ENCODE peak calls at places on chromosomes 12 and 14, in four cellular contexts. O is fibroblast of villous mesenchyme, E is heart right ventricle, G is IMR-90. S is an unnamed sample.

GRCh38 chr14:52014601-52015267 is 25.4 kb downstream of the RTRAF start:
- DNase-seq in O (no peak), E (peak), G (no peak), S (no peak)

GRCh38 chr14:37580146-37580545 is 14.9 kb downstream of the FOXA1 start:
- DNase-seq in O (no peak), E (no peak), G (peak), S (no peak)

GRCh38 chr12:57435288-57435687 is 704 bp downstream of the INHBC start:
- DNase-seq in O (no peak), E (no peak), G (no peak), S (no peak)

GRCh38 chr14:105083926-105084685 is 18.9 kb upstream of the GPR132 start:
- DNase-seq in O (no peak), E (no peak), G (no peak), S (no peak)

GRCh38 chr12:95593266-95593871 is 42.1 kb upstream of the USP44 start:
- DNase-seq in O (no peak), E (peak), G (no peak), S (no peak)

GRCh38 chr12:14238224-14238792 is 127.2 kb upstream of the ATF7IP start:
- DNase-seq in O (peak), E (no peak), G (peak), S (peak)

GRCh38 chr14:102930138-102930752 is 7.8 kb downstream of the AMN start:
- DNase-seq in O (no peak), E (no peak), G (no peak), S (no peak)

GRCh38 chr12:64172143-64172970 is 49.7 kb downstream of the KICS2 start:
- DNase-seq in O (no peak), E (no peak), G (no peak), S (no peak)

GRCh38 chr12:131399000-131399399 is 311.9 kb upstream of the SFSWAP start:
- DNase-seq in O (no peak), E (no peak), G (no peak), S (no peak)

GRCh38 chr14:92389598-92390126 is 66.7 kb downstream of the SLC24A4 start:
- DNase-seq in O (no peak), E (no peak), G (no peak), S (no peak)

GRCh38 chr14:55412686-55413085 is 1.1 kb upstream of the ATG14 start:
- DNase-seq in O (peak), E (no peak), G (no peak), S (no peak)

GRCh38 chr12:121668750-121669524 is 517 bp downstream of the MORN3 start:
- DNase-seq in O (peak), E (peak), G (peak), S (peak)

GRCh38 chr12:42236017-42236416 is 2.0 kb downstream of the YAF2 start:
- DNase-seq in O (no peak), E (no peak), G (no peak), S (peak)

GRCh38 chr14:32311294-32312009 is 17.6 kb upstream of the AKAP6 start:
- DNase-seq in O (peak), E (no peak), G (no peak), S (no peak)

GRCh38 chr14:78202178-78202577 is 32.0 kb downstream of the NRXN3 start:
- DNase-seq in O (no peak), E (no peak), G (no peak), S (no peak)

GRCh38 chr14:35261774-35262173 is 30.4 kb upstream of the PSMA6 start:
- DNase-seq in O (peak), E (no peak), G (peak), S (peak)

GRCh38 chr12:3683670-3684069 is 69.2 kb downstream of the CRACR2A start:
- DNase-seq in O (peak), E (no peak), G (peak), S (peak)

GRCh38 chr12:41190360-41190759 is 2.2 kb downstream of the PDZRN4 start:
- DNase-seq in O (peak), E (no peak), G (no peak), S (peak)

GRCh38 chr12:110613771-110614684 is at the start of gene TCTN1:
- DNase-seq in O (peak), E (peak), G (peak), S (peak)

GRCh38 chr12:42698213-42698612 is 108.7 kb upstream of the PRICKLE1 start:
- DNase-seq in O (peak), E (no peak), G (no peak), S (peak)

GRCh38 chr14:51442513-51443175 is 202.6 kb downstream of the TMX1 start:
- DNase-seq in O (peak), E (no peak), G (peak), S (peak)

GRCh38 chr14:59274991-59275391 is 86.5 kb downstream of the DAAM1 start:
- DNase-seq in O (no peak), E (peak), G (no peak), S (no peak)

GRCh38 chr14:39247256-39247655 is 13.5 kb downstream of the MIA2 start:
- DNase-seq in O (peak), E (no peak), G (peak), S (peak)

GRCh38 chr14:54488318-54488645 is 498 bp downstream of the GMFB start:
- DNase-seq in O (no peak), E (no peak), G (no peak), S (no peak)

DNA sequence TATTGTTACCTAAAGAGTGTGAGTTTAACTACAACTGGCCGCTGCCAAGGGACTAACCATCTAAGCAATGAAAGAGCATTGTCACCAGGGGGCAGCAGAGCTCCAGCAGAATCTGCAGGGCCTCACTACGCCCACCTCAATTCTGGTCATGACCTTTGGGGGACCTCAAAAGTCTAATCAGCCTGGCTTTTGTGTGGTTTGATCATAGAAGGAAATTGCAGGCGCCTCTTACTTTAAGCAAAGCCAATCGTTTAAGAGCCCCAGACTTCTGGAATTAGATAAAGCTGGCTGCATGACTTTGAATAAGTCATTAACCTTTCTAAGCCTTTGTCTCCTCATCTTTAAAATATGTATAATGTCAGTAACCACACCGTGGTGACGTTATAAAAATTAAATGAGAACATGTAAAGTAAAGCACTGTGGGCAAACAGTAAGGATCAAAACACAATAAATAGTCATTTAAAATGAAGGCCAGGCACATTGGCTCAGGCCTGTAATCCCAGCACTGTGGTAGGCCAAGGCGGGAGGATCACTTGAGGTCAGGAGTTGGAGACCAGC is 58.6 kb downstream of the TBX3 start:
- DNase-seq in O (peak), E (no peak), G (peak), S (peak)
- TF ChIP-seq CTCF in O (peak), E (peak), G (peak), S (peak)

DNA sequence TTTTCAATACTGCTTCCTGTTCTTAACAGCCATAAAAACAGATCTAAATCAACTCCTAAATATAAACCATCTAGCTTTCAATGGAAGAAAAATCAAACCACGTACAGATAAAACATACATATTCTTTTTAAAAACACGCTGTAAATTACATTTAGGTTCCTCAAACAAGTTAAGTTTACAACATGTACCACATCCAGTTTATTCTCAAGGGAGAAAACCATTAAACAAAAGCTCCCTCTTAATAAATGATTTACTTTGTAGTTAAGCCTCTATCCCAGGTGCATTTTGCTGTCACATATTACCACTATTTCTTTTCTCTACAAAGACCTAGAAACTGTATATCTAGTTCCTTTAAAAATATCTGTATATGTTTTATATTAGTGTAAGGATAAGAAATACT is 3.1 kb downstream of the NUMB start:
- DNase-seq in O (no peak), E (no peak), G (no peak), S (no peak)
- H3K4me3 ChIP-seq in O (peak), E (peak), G (no peak), S (peak)

GRCh38 chr12:43812042-43812441 is 5.9 kb upstream of the TWF1 start:
- DNase-seq in O (no peak), E (no peak), G (no peak), S (no peak)

GRCh38 chr12:43806737-43807072 is 588 bp upstream of the TWF1 start:
- DNase-seq in O (no peak), E (no peak), G (no peak), S (peak)

GRCh38 chr12:43807361-43807760 is 1.2 kb upstream of the TWF1 start:
- DNase-seq in O (no peak), E (no peak), G (no peak), S (no peak)

GRCh38 chr12:43805149-43805856 is 814 bp downstream of the TWF1 start:
- DNase-seq in O (peak), E (no peak), G (no peak), S (peak)

GRCh38 chr12:43805857-43806736 is at the start of gene TWF1:
- DNase-seq in O (peak), E (peak), G (peak), S (peak)
- TF ChIP-seq CTCF in O (peak), E (peak), G (peak), S (peak)

DNA sequence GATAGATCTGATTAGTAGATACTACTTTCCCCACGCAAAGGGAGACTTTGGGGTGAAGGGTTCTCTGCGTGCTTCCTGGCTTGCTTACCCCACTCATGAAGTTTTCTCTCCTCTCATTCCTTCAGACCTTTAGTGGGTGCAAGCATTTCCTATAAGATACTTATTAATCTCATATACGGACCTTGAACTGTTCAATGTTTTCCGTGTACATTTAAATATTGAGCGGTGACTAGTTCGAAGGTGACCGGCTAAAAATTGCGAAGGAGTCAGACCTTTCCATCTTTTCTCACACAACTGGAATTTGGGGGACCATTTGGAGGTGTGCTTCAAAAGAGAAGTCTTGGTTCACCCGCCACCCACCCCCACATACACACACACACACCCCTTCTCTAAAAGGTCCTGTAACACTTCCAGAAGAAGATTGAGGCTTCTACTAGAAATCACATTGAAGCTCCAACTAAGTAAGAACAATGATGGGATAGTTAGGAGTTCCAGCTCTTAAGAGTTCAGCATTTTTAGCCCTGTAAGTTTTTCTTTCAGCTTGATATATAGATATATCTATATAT is 6.1 kb upstream of the FOXG1 start:
- DNase-seq in O (no peak), E (no peak), G (no peak), S (no peak)
- H3K4me3 ChIP-seq in O (no peak), E (no peak), G (no peak), S (no peak)

GRCh38 chr12:18549598-18549997 is 188.2 kb downstream of the PLCZ1 start:
- DNase-seq in O (no peak), E (no peak), G (no peak), S (no peak)

GRCh38 chr12:18556081-18556645 is 181.6 kb downstream of the PLCZ1 start:
- DNase-seq in O (no peak), E (no peak), G (peak), S (peak)

GRCh38 chr12:18551703-18552102 is 186.1 kb downstream of the PLCZ1 start:
- DNase-seq in O (no peak), E (no peak), G (no peak), S (no peak)

GRCh38 chr12:18552829-18553228 is 185.0 kb downstream of the PLCZ1 start:
- DNase-seq in O (no peak), E (no peak), G (no peak), S (peak)
- TF ChIP-seq CTCF in O (peak), E (no peak), G (peak), S (peak)

GRCh38 chr12:6374781-6375150 is 597 bp downstream of the SCNN1A start:
- DNase-seq in O (no peak), E (no peak), G (no peak), S (no peak)
- H3K4me3 ChIP-seq in O (no peak), E (no peak), G (no peak), S (no peak)

DNA sequence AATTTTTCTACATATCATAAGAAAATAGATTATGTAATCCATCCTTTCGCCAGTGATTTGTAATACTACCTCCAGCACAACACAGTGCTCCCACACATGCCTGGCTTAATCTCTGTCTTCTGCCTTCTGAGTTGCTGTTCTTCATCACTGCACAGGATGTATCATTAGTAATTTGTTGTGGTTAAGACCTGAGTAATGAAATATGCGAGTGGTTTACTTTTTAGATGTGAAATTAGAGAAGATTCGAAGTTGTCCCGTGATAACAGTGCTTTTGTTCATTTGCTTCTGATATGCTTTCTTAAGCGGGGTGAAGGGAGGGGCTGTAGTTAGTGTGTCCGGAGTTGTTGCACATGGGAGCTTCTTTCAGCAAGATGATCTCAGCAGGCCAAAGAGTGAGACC is 18.1 kb downstream of the KRT85 start:
- DNase-seq in O (peak), E (no peak), G (peak), S (peak)
- TF ChIP-seq CTCF in O (no peak), E (no peak), G (no peak), S (no peak)

GRCh38 chr12:21940972-21941521 is at the start of gene ABCC9:
- DNase-seq in O (peak), E (peak), G (peak), S (peak)
- H3K4me3 ChIP-seq in O (peak), E (peak), G (peak), S (peak)

S was measured in choroid plexus epithelial cell.